ENCODE peak calls at places on chromosomes 4 and X, in six cellular contexts. D, T, H, I, A and K are unnamed samples.

GRCh38 chrX:26918633-26919032 is 544.5 kb downstream of the PPP4R3C start:
- DNase-seq in D (peak), I (no peak), A (no peak), T (peak), H (peak), K (peak)

GRCh38 chr4:110837896-110838450 is 215.1 kb upstream of the PITX2 start:
- DNase-seq in A (no peak), I (no peak), D (no peak), T (no peak), H (no peak), K (no peak)

GRCh38 chr4:184756399-184756798 is 22.5 kb upstream of the CENPU start:
- DNase-seq in I (no peak), H (no peak), T (no peak), A (no peak), D (no peak), K (no peak)

GRCh38 chr4:139635966-139636365 is 29.7 kb upstream of the MGST2 start:
- DNase-seq in I (no peak), H (no peak), T (no peak), A (no peak), D (no peak), K (no peak)

GRCh38 chrX:120251471-120252011 is 929 bp downstream of the ZBTB33 start:
- DNase-seq in H (no peak), I (no peak), T (peak), A (no peak), D (no peak), K (peak)

GRCh38 chrX:46326161-46326560 is 219.1 kb downstream of the ZNF674 start:
- DNase-seq in H (no peak), T (no peak), A (no peak), I (no peak), D (no peak), K (no peak)

GRCh38 chr4:7629855-7630254 is 195.1 kb upstream of the PSAPL1 start:
- DNase-seq in H (no peak), A (no peak), D (no peak), I (no peak), T (no peak), K (no peak)

GRCh38 chrX:102697506-102697905 is 14.7 kb upstream of the GPRASP2 start:
- DNase-seq in T (no peak), D (no peak), A (no peak), I (no peak), H (no peak), K (no peak)

GRCh38 chr4:1080961-1081688 is 32.2 kb downstream of the RNF212 start:
- DNase-seq in T (no peak), H (no peak), D (no peak), A (no peak), I (no peak), K (peak)

GRCh38 chr4:88143504-88143903 is 14.9 kb downstream of the ABCG2 start:
- DNase-seq in H (no peak), T (no peak), I (no peak), D (peak), A (no peak), K (no peak)

GRCh38 chr4:151165205-151166000 is 66.0 kb downstream of the RPS3A start:
- DNase-seq in D (no peak), A (no peak), H (no peak), T (no peak), I (no peak), K (no peak)

GRCh38 chrX:119726900-119727555 is 31.4 kb upstream of the SOWAHD start:
- DNase-seq in D (no peak), I (no peak), H (no peak), T (no peak), A (no peak), K (no peak)

GRCh38 chr4:32931475-32931874 is 2211.3 kb downstream of the PCDH7 start:
- DNase-seq in A (no peak), D (no peak), H (no peak), I (no peak), T (no peak), K (no peak)

GRCh38 chr4:122764808-122765189 is 32.3 kb downstream of the BBS12 start:
- DNase-seq in D (no peak), H (no peak), A (no peak), T (no peak), I (no peak), K (no peak)

GRCh38 chr4:145868637-145869409 is 69.8 kb downstream of the ZNF827 start:
- DNase-seq in I (no peak), T (no peak), H (no peak), D (no peak), A (no peak), K (no peak)

GRCh38 chr4:761739-762138 is 56.1 kb downstream of the PCGF3 start:
- DNase-seq in I (no peak), H (no peak), A (no peak), D (no peak), T (no peak), K (no peak)

GRCh38 chrX:103442536-103442901 is 66.2 kb downstream of the BEX3 start:
- DNase-seq in I (no peak), D (no peak), A (no peak), H (no peak), T (no peak), K (no peak)

GRCh38 chrX:106927700-106928099 is 7.5 kb downstream of the CLDN2 start:
- DNase-seq in D (no peak), T (no peak), I (no peak), H (no peak), A (no peak), K (no peak)

GRCh38 chr4:45663495-45664148 is 460.2 kb downstream of the GABRG1 start:
- DNase-seq in A (no peak), T (no peak), D (no peak), H (no peak), I (no peak), K (no peak)

GRCh38 chr4:123505077-123505456 is 108.5 kb downstream of the SPRY1 start:
- DNase-seq in A (no peak), H (no peak), T (no peak), I (no peak), D (no peak), K (no peak)

GRCh38 chr4:123477804-123478209 is 81.2 kb downstream of the SPRY1 start:
- DNase-seq in D (no peak), A (no peak), I (no peak), H (no peak), T (no peak), K (no peak)

GRCh38 chr4:174120446-174121142 is 162.9 kb downstream of the FBXO8 start:
- DNase-seq in A (no peak), T (peak), H (peak), I (no peak), D (peak), K (peak)

GRCh38 chr4:8468746-8469535 is 28.4 kb downstream of the TRMT44 start:
- DNase-seq in I (peak), H (peak), T (peak), D (peak), A (peak), K (peak)

GRCh38 chrX:101369687-101370086 is 16.3 kb downstream of the BTK start:
- DNase-seq in H (no peak), A (no peak), T (no peak), D (no peak), I (no peak), K (no peak)

GRCh38 chr4:132827522-132827921 is 321.6 kb upstream of the PCDH10 start:
- DNase-seq in T (no peak), I (no peak), H (no peak), A (peak), D (no peak), K (no peak)

GRCh38 chr4:141375855-141376254 is 155.2 kb downstream of the ZNF330 start:
- DNase-seq in A (no peak), I (no peak), H (peak), T (peak), D (peak), K (no peak)

GRCh38 chrX:54178100-54178940 is 4.7 kb downstream of the FAM120C start:
- DNase-seq in D (no peak), T (no peak), H (no peak), A (no peak), I (no peak), K (no peak)

GRCh38 chr4:140061194-140061593 is 92.8 kb downstream of the MAML3 start:
- DNase-seq in A (no peak), I (no peak), D (no peak), T (no peak), H (no peak), K (no peak)

GRCh38 chr4:76904646-76905190 is 6.8 kb upstream of the SOWAHB start:
- DNase-seq in T (no peak), H (peak), A (no peak), D (no peak), I (no peak), K (no peak)

GRCh38 chr4:153432971-153433752 is 33.0 kb upstream of the TMEM131L start:
- DNase-seq in I (peak), T (no peak), D (peak), A (peak), H (peak), K (peak)

GRCh38 chr4:1421650-1422049 is 15.4 kb upstream of the NKX1-1 start:
- DNase-seq in T (no peak), H (no peak), A (no peak), I (no peak), D (no peak), K (no peak)

DNA sequence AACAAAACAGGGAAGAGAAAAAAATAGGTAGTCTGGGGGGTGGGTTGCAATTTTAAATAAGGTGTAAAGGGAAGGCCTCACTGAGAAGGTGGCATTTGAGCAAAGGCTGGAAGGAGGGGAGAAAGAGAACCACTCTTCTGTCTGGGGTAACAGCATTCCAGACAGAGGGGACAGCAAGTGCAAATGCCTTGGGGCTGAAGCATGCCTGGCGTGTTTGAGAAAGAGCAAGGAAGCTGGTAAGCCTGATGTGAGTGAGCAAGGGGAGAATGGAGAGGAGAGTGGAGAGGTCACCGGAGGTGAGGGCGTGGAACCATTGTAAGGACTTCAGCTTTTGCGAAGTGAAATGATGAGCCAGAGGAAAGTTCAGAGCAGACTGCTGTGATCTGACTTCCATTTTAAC is 19.7 kb upstream of the DOCK11 start:
- DNase-seq in H (no peak), A (no peak), T (no peak), D (no peak), I (no peak), K (no peak)
- TF ChIP-seq YY1 in H (no peak), A (no peak), T (no peak), D (no peak), I (no peak), K (no peak)

DNA sequence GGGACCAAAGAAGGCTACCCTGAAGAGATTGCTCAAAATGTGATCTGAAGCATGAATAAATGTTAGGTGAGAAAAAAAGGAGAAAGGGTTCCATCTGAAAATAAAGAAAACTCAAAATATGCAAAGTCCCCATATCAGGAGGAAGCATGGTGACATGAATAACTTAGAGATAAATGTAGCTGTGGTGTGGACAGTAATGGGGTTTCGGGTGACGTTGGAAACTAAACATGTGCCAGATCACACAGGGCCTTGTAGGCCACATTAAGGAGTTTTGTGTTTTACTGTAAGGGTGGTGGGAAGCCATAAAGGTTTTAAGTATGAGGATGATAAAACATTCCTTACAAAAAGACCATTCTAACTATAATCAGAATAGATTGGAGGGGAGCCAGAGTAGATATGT is 40.3 kb upstream of the ACSL4 start:
- DNase-seq in A (no peak), T (no peak), D (no peak), I (no peak), H (no peak), K (peak)
- TF ChIP-seq YY1 in A (no peak), T (no peak), D (no peak), I (no peak), H (no peak), K (no peak)

GRCh38 chr4:22473268-22473667 is 42.6 kb downstream of the ADGRA3 start:
- DNase-seq in D (no peak), I (no peak), A (no peak), H (no peak), T (no peak), K (no peak)
- TF ChIP-seq YY1 in D (no peak), I (no peak), A (no peak), H (no peak), T (no peak), K (no peak)

DNA sequence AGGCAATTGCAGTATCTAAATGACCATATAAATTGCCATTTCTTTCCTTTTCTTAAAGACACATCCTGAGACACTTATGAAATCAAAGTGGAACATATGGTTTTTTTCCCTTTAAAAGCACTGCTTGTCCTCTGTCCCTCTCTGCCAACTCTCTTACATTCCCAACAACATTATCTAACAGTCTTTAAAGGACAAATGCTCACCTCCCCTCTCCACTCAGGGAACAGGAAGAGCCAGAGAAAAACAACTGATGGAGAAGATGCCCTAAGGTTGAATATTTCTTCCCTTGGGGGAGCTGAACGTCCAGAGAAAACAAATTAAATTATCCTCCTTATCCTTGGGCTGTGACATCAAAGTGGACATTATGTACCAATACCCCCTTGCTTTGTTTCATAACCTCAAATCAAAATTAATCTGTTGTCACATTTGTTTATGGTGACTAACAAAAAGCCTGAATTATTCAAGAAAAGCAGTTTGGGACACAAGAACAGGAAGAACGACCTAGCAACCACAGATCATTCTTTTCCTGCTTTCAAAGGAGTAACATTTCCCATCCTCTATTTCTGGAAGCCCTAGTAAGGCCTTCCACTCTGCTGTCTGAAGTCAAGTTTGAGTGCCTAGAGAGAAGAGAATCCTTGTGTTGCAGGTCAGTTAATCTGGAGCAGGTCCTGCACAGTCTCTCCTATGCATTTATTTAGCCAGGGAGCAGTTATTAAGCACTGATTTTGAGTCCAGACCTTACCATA is 52.6 kb upstream of the PAGE1 start:
- DNase-seq in I (no peak), D (no peak), A (no peak), H (no peak), T (no peak), K (no peak)
- TF ChIP-seq YY1 in I (no peak), D (no peak), A (no peak), H (no peak), T (no peak), K (no peak)

GRCh38 chr4:102213031-102213430 is 132.3 kb downstream of the SLC39A8 start:
- DNase-seq in A (no peak), I (no peak), D (no peak), T (no peak), H (no peak), K (no peak)

GRCh38 chr4:102217775-102218174 is 127.5 kb downstream of the SLC39A8 start:
- DNase-seq in T (no peak), I (no peak), H (no peak), D (no peak), A (no peak), K (no peak)

GRCh38 chr4:102222838-102223237 is 122.4 kb downstream of the SLC39A8 start:
- DNase-seq in T (no peak), I (no peak), H (no peak), D (no peak), A (no peak), K (peak)

GRCh38 chr4:102219143-102219542 is 126.1 kb downstream of the SLC39A8 start:
- DNase-seq in H (no peak), A (no peak), T (no peak), I (no peak), D (no peak), K (no peak)

DNA sequence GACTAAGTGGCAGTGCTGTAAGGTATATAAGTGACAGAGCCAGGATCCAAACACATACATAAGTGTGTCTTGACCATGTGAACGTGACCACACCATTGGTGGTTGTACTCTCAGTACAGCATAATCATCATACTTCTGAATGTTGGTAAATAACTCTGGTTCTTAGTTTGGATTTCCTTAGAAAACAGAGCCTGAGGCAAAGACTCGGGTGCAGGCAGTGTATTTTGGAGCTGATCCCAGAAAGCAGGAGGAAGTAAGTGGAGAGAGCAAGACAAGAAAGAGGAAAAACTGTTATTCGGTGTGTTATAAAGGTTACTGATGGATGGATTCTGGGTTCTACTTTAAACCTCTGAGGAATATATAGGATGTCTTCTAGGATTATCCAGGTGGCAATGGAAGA is 127.9 kb downstream of the SLC39A8 start:
- DNase-seq in A (no peak), D (no peak), I (no peak), T (no peak), H (no peak), K (no peak)
- TF ChIP-seq YY1 in A (no peak), D (no peak), I (no peak), T (no peak), H (no peak), K (no peak)

GRCh38 chrX:153818571-153819397 is 11.6 kb downstream of the PDZD4 start:
- DNase-seq in A (no peak), T (peak), D (no peak), I (peak), H (no peak), K (peak)
- TF ChIP-seq YY1 in A (no peak), T (no peak), D (no peak), I (no peak), H (no peak), K (peak)

GRCh38 chrX:69306063-69306404 is 140.8 kb upstream of the PJA1 start:
- DNase-seq in T (no peak), I (no peak), A (no peak), D (no peak), H (no peak), K (no peak)

GRCh38 chrX:69309074-69309792 is 144.0 kb upstream of the PJA1 start:
- DNase-seq in T (no peak), A (no peak), D (no peak), H (no peak), I (no peak), K (no peak)

GRCh38 chrX:69307736-69308135 is 142.5 kb upstream of the PJA1 start:
- DNase-seq in D (no peak), T (no peak), H (peak), I (no peak), A (no peak), K (no peak)

GRCh38 chrX:69305333-69306062 is 140.2 kb upstream of the PJA1 start:
- DNase-seq in T (no peak), D (no peak), H (peak), I (peak), A (no peak), K (no peak)

DNA sequence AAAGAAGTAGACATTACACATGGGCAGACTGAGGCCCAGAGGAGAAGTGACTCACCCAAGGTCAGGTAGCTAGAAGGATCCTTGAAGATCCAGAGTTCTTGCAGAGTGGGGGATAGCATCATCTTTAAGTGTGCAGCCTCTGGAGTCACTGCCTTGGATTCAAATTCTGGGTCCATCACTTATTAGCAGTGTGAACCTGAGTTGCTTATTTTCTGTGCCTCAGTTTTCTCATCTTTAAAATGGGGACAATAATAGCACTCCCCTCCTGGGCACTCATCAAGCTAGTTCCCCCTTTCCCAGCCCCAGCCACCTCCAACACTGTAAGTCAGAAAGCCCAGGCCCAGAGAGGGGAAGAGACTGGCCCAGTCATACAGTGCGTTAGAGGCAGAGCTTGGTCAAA is 141.8 kb upstream of the PJA1 start:
- DNase-seq in I (no peak), H (no peak), T (no peak), D (no peak), A (no peak), K (no peak)
- TF ChIP-seq YY1 in I (no peak), H (no peak), T (no peak), D (no peak), A (no peak), K (no peak)

DNA sequence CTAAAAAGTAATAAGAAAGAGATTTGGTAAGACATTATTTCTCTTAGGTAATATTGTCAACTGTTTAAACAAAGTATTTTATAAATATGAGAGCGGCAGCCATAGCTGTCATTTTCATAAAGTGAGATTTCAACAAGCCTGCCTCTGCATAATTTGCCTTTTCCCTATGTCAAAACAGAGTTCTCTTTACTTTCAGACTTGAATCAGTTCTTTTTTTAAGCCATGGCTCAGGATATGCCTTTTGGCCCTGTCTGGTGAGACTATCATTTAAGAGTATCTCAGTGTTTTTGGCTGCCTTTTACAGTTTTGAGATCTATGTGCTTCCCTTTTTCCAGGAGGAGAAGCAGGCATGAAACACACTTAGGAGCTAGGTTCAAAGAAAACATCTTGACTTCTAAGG is 7.5 kb upstream of the GUCY1A1 start:
- DNase-seq in D (no peak), H (no peak), I (no peak), T (no peak), A (no peak), K (no peak)
- TF ChIP-seq YY1 in D (no peak), H (no peak), I (no peak), T (no peak), A (no peak), K (no peak)